ENCODE peak calls at places on chromosomes 16 and 17, in six cellular contexts. F is AG10803, M is neural crest cell, W is NCI-H2081, Y is endodermal cell, G is Peyer's patch. L is an unnamed sample.

GRCh38 chr17:62562656-62563055 is 64.8 kb upstream of the MRC2 start:
- DNase-seq in Y (no peak), F (peak), W (no peak), G (no peak), M (no peak), L (no peak)

GRCh38 chr17:65594585-65594940 is 33.1 kb upstream of the AXIN2 start:
- DNase-seq in F (peak), M (no peak), G (no peak), Y (peak), W (no peak), L (no peak)

GRCh38 chr16:81018496-81018895 is 11.5 kb downstream of the CENPN start:
- DNase-seq in W (no peak), M (no peak), G (no peak), F (no peak), Y (no peak), L (no peak)

GRCh38 chr16:21116148-21116693 is 34.4 kb downstream of the DNAH3 start:
- DNase-seq in G (peak), F (peak), W (no peak), M (no peak), Y (peak), L (no peak)

GRCh38 chr16:28189237-28189636 is 22.5 kb downstream of the XPO6 start:
- DNase-seq in W (no peak), M (no peak), Y (no peak), G (no peak), F (no peak), L (no peak)

GRCh38 chr17:75853410-75853809 is 1.7 kb downstream of the WBP2 start:
- DNase-seq in W (no peak), G (no peak), Y (peak), M (no peak), F (peak), L (no peak)

GRCh38 chr16:15434425-15435215 is at the start of gene BMERB1:
- DNase-seq in G (no peak), M (peak), W (peak), F (peak), Y (peak), L (peak)

GRCh38 chr16:58628845-58629680 is 563 bp downstream of the CNOT1 start:
- DNase-seq in F (peak), G (peak), W (no peak), M (peak), Y (peak), L (no peak)

GRCh38 chr17:77793888-77794235 is 164.6 kb upstream of the TNRC6C start:
- DNase-seq in M (no peak), W (no peak), Y (no peak), F (no peak), G (no peak), L (no peak)

GRCh38 chr17:81578038-81578441 is 25.9 kb upstream of the FAAP100 start:
- DNase-seq in M (no peak), Y (no peak), W (no peak), G (no peak), F (peak), L (no peak)

GRCh38 chr16:27399969-27400368 is 2.0 kb upstream of the IL21R start:
- DNase-seq in G (no peak), F (no peak), M (no peak), Y (no peak), W (no peak), L (no peak)

GRCh38 chr17:39822051-39822450 is 42.1 kb downstream of the IKZF3 start:
- DNase-seq in F (no peak), W (no peak), Y (no peak), G (no peak), M (no peak), L (no peak)

GRCh38 chr16:22235839-22236745 is 30.0 kb downstream of the EEF2K start:
- DNase-seq in Y (no peak), W (no peak), F (peak), M (no peak), G (no peak), L (no peak)

GRCh38 chr16:23359092-23359760 is 57.1 kb downstream of the SCNN1B start:
- DNase-seq in G (no peak), M (no peak), Y (no peak), F (no peak), W (no peak), L (no peak)

GRCh38 chr17:47821424-47822379 is at the start of gene OSBPL7:
- DNase-seq in G (peak), F (peak), Y (peak), W (peak), M (peak), L (peak)

GRCh38 chr17:77948690-77949114 is 9.8 kb upstream of the TNRC6C start:
- DNase-seq in W (no peak), M (peak), Y (peak), F (peak), G (no peak), L (no peak)

GRCh38 chr16:12575288-12575687 is 228.4 kb downstream of the CPPED1 start:
- DNase-seq in G (no peak), M (no peak), W (no peak), Y (no peak), F (no peak), L (no peak)

GRCh38 chr16:4313563-4314531 is 2.0 kb upstream of the GLIS2 start:
- DNase-seq in Y (peak), F (no peak), W (no peak), M (peak), G (no peak), L (no peak)

GRCh38 chr17:37177234-37177633 is 198.6 kb upstream of the C17orf78 start:
- DNase-seq in F (no peak), W (peak), G (no peak), M (no peak), Y (no peak), L (no peak)

GRCh38 chr17:18247613-18248001 is 10.9 kb downstream of the FLII start:
- DNase-seq in F (no peak), Y (no peak), M (no peak), W (no peak), G (no peak), L (no peak)

GRCh38 chr17:63293310-63293709 is 152.8 kb downstream of the CYB561 start:
- DNase-seq in F (peak), G (no peak), Y (no peak), M (no peak), W (no peak), L (no peak)

GRCh38 chr17:37388266-37388665 is 12.5 kb downstream of the C17orf78 start:
- DNase-seq in M (no peak), F (peak), W (no peak), G (no peak), Y (no peak), L (no peak)

GRCh38 chr16:14111713-14112538 is 40.8 kb downstream of the MRTFB start:
- DNase-seq in F (peak), W (peak), G (no peak), Y (no peak), M (no peak), L (no peak)

GRCh38 chr17:77375108-77375507 is 234.3 kb downstream of the SEC14L1 start:
- DNase-seq in G (no peak), W (no peak), Y (no peak), F (no peak), M (no peak), L (no peak)

GRCh38 chr16:49340466-49340865 is 33.1 kb upstream of the C16orf78 start:
- DNase-seq in F (no peak), Y (no peak), M (no peak), G (no peak), W (no peak), L (no peak)

GRCh38 chr16:46832757-46833464 is 1.9 kb upstream of the C16orf87 start:
- DNase-seq in M (no peak), G (no peak), F (no peak), W (no peak), Y (no peak), L (no peak)

GRCh38 chr16:27449434-27450188 is 47.6 kb downstream of the IL21R start:
- DNase-seq in F (no peak), M (no peak), G (peak), Y (no peak), W (no peak), L (peak)

GRCh38 chr17:77229786-77230435 is 89.1 kb downstream of the SEC14L1 start:
- DNase-seq in G (no peak), Y (no peak), F (no peak), W (no peak), M (no peak), L (no peak)

GRCh38 chr16:19524866-19525723 is 1.4 kb downstream of the CCP110 start:
- DNase-seq in F (no peak), G (no peak), M (no peak), Y (no peak), W (no peak), L (no peak)

GRCh38 chr16:2370725-2371124 is 30.2 kb upstream of the ABCA3 start:
- DNase-seq in W (no peak), F (no peak), M (no peak), G (no peak), Y (no peak), L (no peak)

GRCh38 chr16:79283578-79283977 is 317.0 kb downstream of the MAF start:
- DNase-seq in M (no peak), F (no peak), Y (no peak), G (peak), W (no peak), L (peak)

GRCh38 chr17:1188812-1189211 is 9.0 kb upstream of the ABR start:
- DNase-seq in Y (no peak), F (peak), W (no peak), G (peak), M (no peak), L (no peak)

GRCh38 chr16:592518-593306 is 2.8 kb downstream of the RAB40C start:
- DNase-seq in G (no peak), F (peak), Y (no peak), W (no peak), M (no peak), L (no peak)

GRCh38 chr17:82418001-82418986 is at the start of the genes HEXD and OGFOD3:
- DNase-seq in W (peak), F (peak), M (peak), G (peak), Y (peak), L (peak)

GRCh38 chr17:45722161-45722560 is 62.0 kb upstream of the CRHR1 start:
- DNase-seq in Y (peak), M (peak), F (no peak), W (no peak), G (no peak), L (no peak)